ENCODE peak calls at places on chromosomes 2 and 18, in ten cellular contexts. R is Daoy, F is Calu3, D is fibroblast of lung, O is neural crest cell, Q is kidney glomerular epithelial cell, G is D341Med, M is GM12865, N is occipital lobe, V is GM04504. P is an unnamed sample.

GRCh38 chr2:169018390-169018789 is 12.7 kb downstream of the ABCB11 start:
- DNase-seq in V (no peak), F (no peak), N (no peak), Q (no peak), D (peak), O (no peak), R (no peak), M (no peak), G (no peak), P (no peak)

GRCh38 chr2:206920936-206921335 is 18.4 kb upstream of the CPO start:
- DNase-seq in O (no peak), R (peak), M (no peak), D (no peak), G (no peak), V (no peak), N (no peak), Q (no peak), F (no peak), P (no peak)

GRCh38 chr2:11307764-11308415 is 36.5 kb downstream of the ROCK2 start:
- DNase-seq in M (no peak), V (no peak), N (no peak), F (no peak), O (no peak), Q (no peak), G (no peak), D (no peak), R (no peak), P (no peak)

GRCh38 chr2:224261316-224261715 is 140.6 kb downstream of the FAM124B start:
- DNase-seq in O (no peak), D (peak), M (no peak), N (no peak), F (no peak), R (no peak), Q (no peak), V (no peak), G (no peak), P (no peak)

GRCh38 chr18:9597609-9598008 is 16.8 kb downstream of the PPP4R1 start:
- DNase-seq in G (no peak), O (no peak), F (no peak), D (no peak), Q (no peak), R (no peak), N (no peak), V (no peak), M (no peak), P (no peak)

GRCh38 chr2:125745514-125745913 is 910.4 kb upstream of the GYPC start:
- DNase-seq in V (no peak), Q (no peak), F (peak), N (peak), D (no peak), M (peak), G (peak), O (peak), R (peak), P (peak)

GRCh38 chr2:42522035-42522434 is 28.3 kb upstream of the KCNG3 start:
- DNase-seq in O (no peak), Q (no peak), M (no peak), D (no peak), F (no peak), V (no peak), N (no peak), G (no peak), R (no peak), P (no peak)

GRCh38 chr2:50143822-50144575 is 887.9 kb downstream of the NRXN1 start:
- DNase-seq in Q (peak), R (no peak), V (peak), D (peak), F (peak), O (peak), N (no peak), G (peak), M (peak), P (no peak)

GRCh38 chr18:34978953-34979608 is 62.1 kb upstream of the MAPRE2 start:
- DNase-seq in Q (peak), F (peak), V (peak), N (peak), R (peak), O (peak), D (peak), G (peak), M (peak), P (peak)

GRCh38 chr2:42770288-42771131 is 6.6 kb upstream of the OXER1 start:
- DNase-seq in F (peak), G (no peak), R (peak), Q (no peak), N (no peak), D (peak), M (peak), O (peak), V (peak), P (peak)

GRCh38 chr2:234914371-234915154 is 37.3 kb upstream of the SH3BP4 start:
- DNase-seq in N (peak), V (no peak), M (no peak), Q (no peak), F (no peak), O (no peak), D (no peak), R (no peak), G (no peak), P (no peak)

GRCh38 chr2:120761911-120762310 is 26.2 kb downstream of the GLI2 start:
- DNase-seq in G (no peak), F (no peak), Q (no peak), D (no peak), O (no peak), M (no peak), N (no peak), R (no peak), V (no peak), P (peak)

GRCh38 chr2:136874258-136874657 is 108.9 kb downstream of the THSD7B start:
- DNase-seq in V (no peak), O (no peak), M (peak), F (peak), Q (peak), N (no peak), G (peak), R (no peak), D (no peak), P (no peak)

GRCh38 chr18:58189008-58189407 is 145.0 kb downstream of the NEDD4L start:
- DNase-seq in Q (no peak), R (no peak), O (no peak), M (no peak), N (no peak), V (no peak), D (no peak), G (no peak), F (no peak), P (no peak)

GRCh38 chr2:31070339-31070738 is 67.9 kb downstream of the GALNT14 start:
- DNase-seq in N (no peak), D (no peak), G (no peak), R (peak), O (no peak), V (no peak), F (no peak), Q (peak), M (no peak), P (no peak)

GRCh38 chr2:21270658-21271057 is 146.9 kb downstream of the TDRD15 start:
- DNase-seq in Q (no peak), M (no peak), D (no peak), N (no peak), G (no peak), O (no peak), V (no peak), F (no peak), R (no peak), P (no peak)

GRCh38 chr2:75716406-75716805 is 5.7 kb upstream of the GCFC2 start:
- DNase-seq in V (no peak), F (no peak), N (no peak), M (no peak), G (no peak), Q (no peak), O (no peak), R (no peak), D (no peak), P (no peak)

GRCh38 chr18:32769242-32770180 is 3.3 kb downstream of the KLHL14 start:
- DNase-seq in V (no peak), O (peak), D (no peak), Q (no peak), N (no peak), M (peak), G (peak), F (no peak), R (no peak), P (peak)

GRCh38 chr18:36321636-36322407 is 24.3 kb downstream of the FHOD3 start:
- DNase-seq in N (no peak), M (no peak), O (no peak), V (no peak), D (peak), F (peak), Q (peak), R (peak), G (no peak), P (no peak)

GRCh38 chr2:86622409-86622877 is 1.2 kb downstream of the RNF103 start:
- DNase-seq in G (peak), R (peak), M (peak), N (no peak), D (peak), O (no peak), Q (no peak), V (no peak), F (no peak), P (peak)

GRCh38 chr18:12657849-12658829 is at the start of gene SPIRE1:
- DNase-seq in G (peak), R (peak), D (peak), F (peak), M (peak), V (peak), N (peak), Q (peak), O (peak), P (peak)

GRCh38 chr2:229610871-229611270 is 103.5 kb downstream of the DNER start:
- DNase-seq in V (no peak), O (no peak), R (peak), M (no peak), G (no peak), F (no peak), Q (no peak), D (peak), N (no peak), P (no peak)

GRCh38 chr2:110773470-110773921 is 41.1 kb downstream of the ACOXL start:
- DNase-seq in M (no peak), F (no peak), N (no peak), Q (no peak), O (no peak), V (no peak), G (no peak), R (no peak), D (no peak), P (no peak)

GRCh38 chr2:27960237-27960912 is 69.8 kb downstream of the BABAM2 start:
- DNase-seq in D (peak), N (no peak), R (peak), F (no peak), Q (peak), V (peak), G (no peak), O (no peak), M (no peak), P (no peak)

GRCh38 chr2:196798980-196799379 is 503 bp downstream of the GTF3C3 start:
- DNase-seq in V (no peak), F (no peak), O (no peak), G (no peak), R (no peak), D (peak), N (no peak), M (no peak), Q (no peak), P (no peak)

GRCh38 chr2:163802289-163802688 is 66.5 kb upstream of the FIGN start:
- DNase-seq in V (no peak), M (no peak), D (peak), F (no peak), O (no peak), G (no peak), R (no peak), Q (no peak), N (no peak), P (no peak)

GRCh38 chr2:69087211-69087911 is 74.4 kb downstream of the ANTXR1 start:
- DNase-seq in M (no peak), O (no peak), G (no peak), N (no peak), V (no peak), D (peak), R (peak), Q (no peak), F (no peak), P (no peak)

GRCh38 chr2:60875520-60875919 is 5.9 kb upstream of the REL start:
- DNase-seq in F (no peak), D (no peak), G (no peak), M (no peak), N (no peak), V (no peak), O (no peak), R (no peak), Q (no peak), P (no peak)

GRCh38 chr2:153870308-153870707 is 1.4 kb upstream of the GALNT13 start:
- DNase-seq in V (no peak), O (no peak), Q (no peak), D (no peak), G (peak), R (no peak), F (no peak), M (no peak), N (no peak), P (no peak)

GRCh38 chr18:3411327-3411726 is 38.6 kb upstream of the TGIF1 start:
- DNase-seq in O (no peak), Q (no peak), V (no peak), N (no peak), G (no peak), F (no peak), R (no peak), M (no peak), D (no peak), P (no peak)

GRCh38 chr2:223841436-223842180 is 4.2 kb upstream of the AP1S3 start:
- DNase-seq in R (no peak), Q (no peak), O (no peak), V (no peak), D (no peak), G (peak), F (no peak), M (peak), N (no peak), P (no peak)

GRCh38 chr2:246489-247145 is 17.2 kb downstream of the SH3YL1 start:
- DNase-seq in M (peak), V (peak), D (peak), F (peak), Q (peak), N (no peak), R (peak), G (peak), O (peak), P (no peak)

GRCh38 chr2:220394433-220394832 is 767.0 kb downstream of the SLC4A3 start:
- DNase-seq in F (peak), D (peak), N (no peak), O (no peak), M (no peak), G (no peak), R (peak), Q (peak), V (no peak), P (no peak)

GRCh38 chr18:3117493-3118192 is 102.1 kb downstream of the MYOM1 start:
- DNase-seq in F (no peak), Q (no peak), O (no peak), V (no peak), N (no peak), G (no peak), D (peak), M (no peak), R (no peak), P (no peak)

GRCh38 chr18:50126466-50126865 is 68.5 kb downstream of the MYO5B start:
- DNase-seq in M (no peak), R (no peak), V (no peak), O (no peak), F (no peak), D (no peak), N (no peak), G (no peak), Q (peak), P (no peak)

GRCh38 chr2:207473203-207473865 is 56.4 kb upstream of the CREB1 start:
- DNase-seq in O (peak), R (peak), N (peak), V (peak), Q (peak), M (peak), D (peak), G (peak), F (no peak), P (peak)

GRCh38 chr18:45686892-45687611 is 36.9 kb upstream of the SLC14A1 start:
- DNase-seq in Q (no peak), F (no peak), G (no peak), N (no peak), D (no peak), V (no peak), M (peak), O (no peak), R (no peak), P (peak)